ENCODE peak calls at places on chromosomes 2 and 18, in ten cellular contexts. X is IMR-90; D is astrocyte of the spinal cord; R is fibroblast of villous mesenchyme; I is neural crest cell; P is ovary; U is CD4-positive, alpha-beta T cell; G is AG09309; H is AG04449; B is adrenal gland. Z is an unnamed sample.

GRCh38 chr18:50559750-50560680 is at the start of gene MAPK4:
- DNase-seq in B (peak; percentile 75), G (no peak), R (peak; percentile 11), I (peak; percentile 45), X (no peak), H (no peak), D (peak; percentile 1), P (peak; percentile 67), U (no peak), Z (no peak)

GRCh38 chr2:58497189-58497588 is 256.1 kb upstream of the FANCL start:
- DNase-seq in U (no peak), B (no peak), X (no peak), P (no peak), R (no peak), G (no peak), I (no peak), D (peak; percentile 9), H (no peak), Z (no peak)

GRCh38 chr2:48248251-48248933 is 281.6 kb upstream of the STON1 start:
- DNase-seq in D (peak; percentile 89), U (no peak), H (peak; percentile 72), P (no peak), G (peak; percentile 67), B (no peak), X (peak; percentile 94), I (no peak), R (peak; percentile 89), Z (no peak)

GRCh38 chr18:63472380-63472779 is 4.4 kb upstream of the SERPINB5 start:
- DNase-seq in I (no peak), R (no peak), X (no peak), H (no peak), P (no peak), D (no peak), B (no peak), G (no peak), U (no peak), Z (no peak)

GRCh38 chr2:128187032-128187654 is 96.1 kb downstream of the UGGT1 start:
- DNase-seq in X (peak; percentile 83), P (no peak), I (no peak), D (peak; percentile 77), H (peak; percentile 41), R (peak; percentile 91), B (no peak), U (no peak), G (peak; percentile 24), Z (no peak)

GRCh38 chr18:49638209-49638785 is 76.4 kb downstream of the LIPG start:
- DNase-seq in D (no peak), X (no peak), U (no peak), B (no peak), P (no peak), R (no peak), G (no peak), I (no peak), H (no peak), Z (no peak)

GRCh38 chr2:229852565-229852964 is 69.2 kb downstream of the TRIP12 start:
- DNase-seq in D (peak; percentile 62), U (peak; percentile 43), R (peak; percentile 60), B (peak; percentile 51), P (no peak), X (peak; percentile 87), I (no peak), H (no peak), G (no peak), Z (no peak)

GRCh38 chr2:134232868-134233732 is 20.8 kb upstream of the MGAT5 start:
- DNase-seq in B (no peak), H (no peak), I (no peak), G (no peak), X (peak; percentile 59), P (no peak), D (peak; percentile 26), R (peak; percentile 67), U (no peak), Z (no peak)

GRCh38 chr2:86011449-86011941 is 94.2 kb downstream of the POLR1A start:
- DNase-seq in D (no peak), P (no peak), I (no peak), U (no peak), R (peak; percentile 62), B (no peak), H (no peak), G (peak; percentile 21), X (no peak), Z (no peak)

GRCh38 chr2:151367571-151367970 is 10.2 kb downstream of the TNFAIP6 start:
- DNase-seq in B (no peak), D (peak; percentile 63), I (no peak), P (no peak), X (peak; percentile 36), U (no peak), G (peak; percentile 38), H (peak; percentile 58), R (peak; percentile 42), Z (no peak)

GRCh38 chr2:46967990-46968647 is 52.5 kb upstream of the MCFD2 start:
- DNase-seq in D (peak; percentile 87), G (peak; percentile 85), R (peak; percentile 94), H (no peak), B (peak; percentile 92), X (peak; percentile 85), I (no peak), P (peak; percentile 77), U (no peak), Z (peak; percentile 59)

GRCh38 chr2:160666019-160666676 is 172.5 kb upstream of the RBMS1 start:
- DNase-seq in X (peak; percentile 99), H (peak; percentile 96), G (peak; percentile 94), D (peak; percentile 99), R (peak; percentile 99), P (no peak), U (no peak), I (no peak), B (peak; percentile 15), Z (no peak)

GRCh38 chr2:143901185-143901842 is 618.6 kb downstream of the ZEB2 start:
- DNase-seq in R (peak; percentile 68), D (peak; percentile 90), U (no peak), X (peak; percentile 91), H (peak; percentile 66), P (no peak), B (no peak), I (no peak), G (peak; percentile 61), Z (no peak)
- TF ChIP-seq CTCF in R (peak; percentile 15), D (no peak), U (no peak), X (no peak), H (no peak), P (no peak), B (no peak), I (no peak), G (peak; percentile 8), Z (no peak)

DNA sequence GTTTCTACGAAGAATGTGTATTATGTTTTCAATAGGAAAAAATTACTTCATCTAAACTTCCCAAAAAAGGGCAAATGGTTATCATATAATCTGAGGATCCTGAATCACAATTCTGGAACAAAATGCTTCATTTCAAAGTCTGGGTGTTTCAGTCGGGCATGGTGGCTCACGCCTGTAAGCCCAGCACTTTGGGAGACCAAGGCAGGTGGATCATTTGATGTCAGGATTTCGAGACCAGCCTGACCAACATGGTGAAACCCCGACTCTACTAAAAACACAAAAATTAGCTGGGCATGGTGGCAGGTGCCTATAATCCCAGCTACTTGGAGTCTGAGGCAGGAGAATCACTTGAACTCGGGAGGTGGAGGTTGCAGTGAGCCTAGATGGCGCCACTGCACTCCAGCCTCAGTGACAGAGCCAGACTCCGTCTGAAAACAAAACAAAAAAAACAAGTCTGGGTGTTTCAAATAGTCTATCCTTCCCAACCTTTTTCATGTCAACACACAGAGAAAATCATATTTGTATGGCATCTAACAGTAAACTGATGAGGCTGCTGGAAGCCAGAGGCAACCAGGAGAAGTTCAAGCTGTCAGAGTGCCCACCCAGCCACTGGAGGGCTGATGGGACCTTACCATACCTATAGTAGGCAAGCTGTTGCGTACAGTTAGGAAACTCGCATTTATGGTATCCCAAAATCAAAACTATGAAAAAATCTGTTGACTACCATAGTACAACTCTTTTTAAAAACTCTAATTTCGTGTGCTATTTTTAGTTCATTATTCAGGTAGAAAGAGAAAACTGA is 14.6 kb downstream of the NBAS start:
- DNase-seq in X (no peak), I (no peak), R (no peak), G (no peak), U (no peak), H (no peak), P (no peak), B (no peak), D (no peak), Z (no peak)
- TF ChIP-seq CTCF in X (no peak), I (peak; percentile 42), R (peak; percentile 22), G (peak; percentile 15), U (no peak), H (no peak), P (no peak), B (no peak), D (peak; percentile 13), Z (no peak)

DNA sequence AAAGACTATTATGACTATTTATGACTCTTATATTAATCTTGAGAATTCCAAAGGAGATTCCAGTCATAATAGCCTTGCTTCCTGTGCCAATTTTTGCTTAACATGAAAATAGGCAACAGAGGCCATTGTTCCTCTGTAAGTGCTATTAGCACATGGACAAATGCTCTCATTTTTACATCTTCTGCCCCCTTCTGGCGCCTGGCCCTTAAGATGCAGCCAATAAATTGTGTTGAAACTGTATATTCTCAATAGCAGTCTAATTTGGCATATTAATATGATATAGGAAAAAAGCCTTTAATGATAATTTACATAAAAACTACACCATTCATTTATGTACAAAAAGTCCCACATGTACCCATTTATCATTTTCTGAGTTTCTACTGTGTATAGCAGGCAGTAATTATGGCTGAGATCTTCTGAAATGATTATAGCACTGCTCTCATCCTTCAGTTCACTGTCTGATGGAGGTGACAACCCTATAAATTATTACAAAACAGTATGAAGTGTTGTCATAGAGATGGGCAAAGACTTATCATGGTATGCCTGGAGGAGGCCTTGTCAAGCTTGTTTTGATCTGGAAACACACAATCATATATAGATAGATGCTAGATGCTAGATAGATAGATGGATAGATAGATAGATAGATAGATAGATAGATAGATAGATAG is 613.3 kb downstream of the TSN start:
- DNase-seq in X (no peak), R (no peak), D (no peak), H (no peak), P (no peak), U (no peak), G (no peak), B (no peak), I (no peak), Z (no peak)
- TF ChIP-seq CTCF in X (no peak), R (no peak), D (no peak), H (no peak), P (no peak), U (no peak), G (no peak), B (no peak), I (peak; percentile 28), Z (no peak)

DNA sequence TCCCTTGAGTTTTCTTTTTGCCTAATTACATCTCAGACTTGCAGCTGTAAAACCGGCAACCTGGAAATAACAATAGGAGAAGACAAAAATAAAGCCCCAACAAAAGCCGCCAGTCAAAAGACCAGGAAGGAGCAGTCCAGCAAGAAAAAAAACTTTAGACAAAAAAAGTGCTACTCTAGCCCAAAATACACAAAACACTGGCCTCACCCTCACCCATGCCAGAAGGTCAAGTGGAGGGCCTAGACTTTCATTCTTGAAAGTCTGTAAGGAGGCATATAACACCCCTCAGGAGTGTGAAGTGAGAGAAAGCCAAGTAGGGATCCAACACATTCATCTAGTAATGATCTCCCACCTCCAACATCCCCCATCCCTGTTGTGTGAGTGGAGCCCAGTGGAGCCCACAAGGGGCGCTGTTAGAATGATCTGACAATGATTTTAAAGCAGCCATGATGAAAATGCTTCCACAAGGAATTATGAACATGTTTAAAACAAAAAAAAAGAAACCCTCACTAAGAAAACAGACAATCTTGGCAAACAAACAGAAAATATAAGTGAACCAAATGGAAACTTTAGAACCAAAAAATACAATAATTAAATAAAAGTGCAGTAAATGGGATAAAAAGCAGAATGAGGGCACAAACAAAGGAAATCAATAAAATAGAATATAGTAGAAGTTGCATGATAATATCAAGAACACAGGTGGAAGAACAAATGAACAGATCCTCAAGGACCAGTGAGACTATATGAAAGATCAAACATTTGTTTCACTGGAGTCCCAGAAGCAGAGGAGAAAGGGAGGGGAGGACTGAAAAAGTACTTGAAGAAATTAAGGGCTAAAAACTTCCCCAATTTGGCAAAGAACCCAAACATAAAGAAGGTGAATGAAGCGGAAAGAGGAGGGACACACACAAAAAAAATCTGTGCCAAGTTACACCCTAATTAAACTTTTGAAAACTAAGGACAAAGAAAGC is 23.9 kb downstream of the SESTD1 start:
- DNase-seq in G (no peak), B (no peak), P (no peak), X (no peak), U (no peak), I (no peak), R (no peak), H (no peak), D (no peak), Z (no peak)
- TF ChIP-seq CTCF in G (no peak), B (no peak), P (no peak), X (no peak), U (no peak), I (peak; percentile 40), R (no peak), H (no peak), D (no peak), Z (no peak)

Z was measured in omental fat pad.